ENCODE peak calls at places on chromosome 20, in nine cellular contexts. I, V, H, L, X, Y, T, J and A are unnamed samples.

GRCh38 chr20:58716476-58717277 is 24.1 kb downstream of the NPEPL1 start:
- DNase-seq in Y (no peak), L (no peak), T (peak; percentile 6), X (peak; percentile 11), I (no peak), V (no peak), H (peak; percentile 0), J (no peak), A (no peak)

GRCh38 chr20:19692685-19693119 is 65.4 kb upstream of the RIN2 start:
- DNase-seq in L (peak; percentile 22), V (no peak), T (peak; percentile 63), J (no peak), Y (no peak), I (peak; percentile 52), H (peak; percentile 53), X (peak; percentile 31), A (peak; percentile 61)

GRCh38 chr20:33172781-33173180 is 4.8 kb downstream of the BPIFA2 start:
- DNase-seq in Y (no peak), H (no peak), L (no peak), X (no peak), J (no peak), T (no peak), V (no peak), I (peak; percentile 1), A (no peak)

GRCh38 chr20:9235518-9235917 is 166.6 kb downstream of the PLCB4 start:
- DNase-seq in I (peak; percentile 90), Y (peak; percentile 64), L (peak; percentile 75), X (no peak), T (no peak), J (no peak), H (no peak), V (peak; percentile 79), A (no peak)

GRCh38 chr20:35171438-35171752 is 477 bp upstream of the PROCR start:
- DNase-seq in T (no peak), L (no peak), X (no peak), V (no peak), I (no peak), J (no peak), H (no peak), Y (no peak), A (no peak)

GRCh38 chr20:32773880-32774279 is 11.7 kb downstream of the DNMT3B start:
- DNase-seq in V (no peak), X (no peak), I (no peak), H (no peak), L (no peak), T (no peak), Y (no peak), J (no peak), A (no peak)

GRCh38 chr20:62333820-62334595 is 31.2 kb downstream of the ADRM1 start:
- DNase-seq in J (no peak), H (no peak), V (no peak), T (no peak), I (no peak), X (no peak), Y (no peak), L (no peak), A (no peak)

GRCh38 chr20:51428451-51429143 is 113.9 kb downstream of the NFATC2 start:
- DNase-seq in Y (no peak), X (no peak), V (no peak), J (peak; percentile 21), T (peak; percentile 33), L (peak; percentile 44), H (no peak), I (peak; percentile 74), A (no peak)

GRCh38 chr20:24149881-24150307 is 161.3 kb upstream of the GGTLC1 start:
- DNase-seq in J (no peak), X (no peak), L (no peak), H (peak; percentile 12), I (no peak), V (no peak), Y (no peak), T (no peak), A (no peak)

GRCh38 chr20:35796556-35796955 is 24.7 kb downstream of the PHF20 start:
- DNase-seq in T (no peak), X (no peak), L (peak; percentile 12), J (no peak), V (no peak), I (peak; percentile 78), H (peak; percentile 53), Y (no peak), A (no peak)

GRCh38 chr20:60718743-60719142 is 533.3 kb upstream of the CDH4 start:
- DNase-seq in Y (no peak), X (no peak), L (no peak), J (no peak), T (no peak), I (no peak), V (no peak), H (peak; percentile 16), A (peak; percentile 5)

GRCh38 chr20:10521068-10521834 is 86.1 kb downstream of the SLX4IP start:
- DNase-seq in L (peak; percentile 89), J (no peak), T (no peak), X (no peak), H (peak; percentile 66), Y (peak; percentile 45), V (no peak), I (peak; percentile 70), A (no peak)

GRCh38 chr20:49851991-49852390 is 39.4 kb downstream of the SLC9A8 start:
- DNase-seq in X (no peak), T (no peak), L (no peak), I (no peak), Y (no peak), H (no peak), V (no peak), J (no peak), A (no peak)

GRCh38 chr20:31475032-31475431 is at the start of the genes DEFB124 and REM1:
- DNase-seq in L (no peak), X (no peak), H (no peak), Y (no peak), I (no peak), T (no peak), J (no peak), V (no peak), A (no peak)

GRCh38 chr20:31758521-31758920 is 19.4 kb downstream of the TPX2 start:
- DNase-seq in Y (no peak), J (no peak), X (no peak), I (no peak), V (no peak), T (no peak), L (peak; percentile 35), H (no peak), A (no peak)

GRCh38 chr20:40728470-40728869 is 39.4 kb upstream of the MAFB start:
- DNase-seq in X (no peak), T (no peak), I (no peak), L (no peak), Y (no peak), J (no peak), V (no peak), H (peak; percentile 7), A (no peak)
- TF ChIP-seq CTCF in X (no peak), T (no peak), I (no peak), L (peak; percentile 22), Y (peak; percentile 12), J (no peak), V (no peak), H (no peak), A (peak; percentile 39)

DNA sequence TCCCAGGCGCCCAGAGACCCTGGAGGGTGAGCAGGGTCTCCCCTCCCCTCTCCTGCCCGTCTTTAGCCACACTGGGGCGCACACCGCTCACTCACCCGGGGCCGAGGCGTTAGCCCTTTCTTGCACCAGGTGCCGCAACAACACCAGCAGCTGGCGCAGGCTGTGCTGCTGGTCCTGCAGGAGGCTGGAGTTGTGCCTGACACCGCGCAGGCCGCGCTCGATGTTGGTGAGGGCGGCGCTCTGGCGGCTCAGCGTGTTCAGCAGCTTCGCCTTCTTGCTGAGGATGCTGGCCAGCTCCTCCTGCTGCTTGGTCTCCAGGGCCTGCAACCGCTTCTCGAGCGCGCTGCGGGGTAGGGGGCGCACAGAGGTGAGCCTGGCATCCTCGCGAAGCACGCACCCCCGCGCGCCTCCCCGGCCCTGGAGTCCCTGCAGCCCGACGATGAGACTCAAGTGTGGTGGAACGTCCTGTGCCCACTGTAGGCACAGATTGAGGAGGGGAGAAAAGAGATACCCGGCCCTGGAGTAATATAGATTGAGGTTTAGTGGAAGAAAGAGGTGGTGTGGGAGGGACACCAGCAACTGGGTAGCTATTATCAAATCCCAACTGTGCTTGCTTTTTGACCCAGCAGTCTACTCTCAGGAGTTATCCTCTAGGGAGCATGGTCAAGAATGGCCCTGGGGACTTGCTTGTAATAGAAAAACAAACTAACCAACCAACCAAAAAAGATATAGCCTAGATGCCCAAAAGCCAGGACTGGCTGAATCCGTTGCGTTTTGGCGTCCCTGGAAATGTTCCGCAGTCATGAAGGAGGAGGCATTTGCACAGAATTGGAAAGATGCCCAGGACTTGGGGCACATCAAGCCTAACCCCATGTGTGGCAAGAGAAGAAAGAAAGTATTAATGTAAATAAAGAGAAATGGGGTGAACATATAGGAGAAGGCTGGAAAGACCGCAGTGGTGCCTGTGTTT is 30.9 kb downstream of the ANGPT4 start:
- DNase-seq in I (peak; percentile 49), L (peak; percentile 26), H (peak; percentile 51), V (peak; percentile 8), Y (no peak), J (peak; percentile 13), X (no peak), T (no peak), A (peak; percentile 18)
- TF ChIP-seq CTCF in I (no peak), L (no peak), H (no peak), V (no peak), Y (no peak), J (no peak), X (no peak), T (no peak), A (no peak)

GRCh38 chr20:22312744-22313346 is 271.5 kb downstream of the FOXA2 start:
- DNase-seq in I (peak; percentile 52), V (peak; percentile 7), Y (no peak), J (no peak), T (no peak), H (peak; percentile 30), X (no peak), L (peak; percentile 25), A (peak; percentile 4)
- TF ChIP-seq CTCF in I (peak; percentile 69), V (peak; percentile 58), Y (peak; percentile 67), J (peak; percentile 25), T (peak; percentile 64), H (peak; percentile 60), X (no peak), L (peak; percentile 73), A (peak; percentile 41)

GRCh38 chr20:41375846-41376245 is 9.2 kb upstream of the EMILIN3 start:
- DNase-seq in T (no peak), Y (no peak), X (no peak), J (no peak), V (no peak), L (no peak), I (no peak), H (no peak), A (no peak)

GRCh38 chr20:41374568-41374920 is 7.9 kb upstream of the EMILIN3 start:
- DNase-seq in X (no peak), J (no peak), Y (no peak), V (no peak), I (no peak), H (no peak), L (no peak), T (no peak), A (no peak)

GRCh38 chr20:41377275-41377674 is 10.7 kb upstream of the EMILIN3 start:
- DNase-seq in V (no peak), X (no peak), I (no peak), L (no peak), Y (no peak), H (no peak), J (no peak), T (no peak), A (no peak)

GRCh38 chr20:41373851-41374567 is 7.4 kb upstream of the EMILIN3 start:
- DNase-seq in L (no peak), I (no peak), X (no peak), J (no peak), Y (no peak), V (no peak), T (no peak), H (no peak), A (no peak)

GRCh38 chr20:41376349-41376748 is 9.7 kb upstream of the EMILIN3 start:
- DNase-seq in Y (no peak), H (no peak), T (no peak), V (no peak), J (no peak), I (no peak), L (no peak), X (no peak), A (no peak)
- TF ChIP-seq CTCF in Y (no peak), H (no peak), T (no peak), V (no peak), J (no peak), I (no peak), L (no peak), X (no peak), A (no peak)